ENCODE peak calls at places on chromosomes 12 and 14, in four cellular contexts. A is T-helper 22 cell, J is psoas muscle, Z is NCI-H1930. R is an unnamed sample.
A peak's percentile ranks its signal among the peaks of the same experiment; 100 is the strongest.

GRCh38 chr12:70186436-70186835 is 56.8 kb upstream of the CNOT2 start:
- DNase-seq in J (no peak), A (no peak), Z (no peak), R (peak; percentile 95)

GRCh38 chr12:110109037-110109836 is 14.9 kb upstream of the IFT81 start:
- DNase-seq in Z (no peak), A (no peak), J (peak; percentile 88), R (peak; percentile 25)

GRCh38 chr12:112107306-112107705 is 1.3 kb downstream of the NAA25 start:
- DNase-seq in A (no peak), J (no peak), Z (no peak), R (no peak)

GRCh38 chr12:127943481-127944210 is 323.3 kb upstream of the TMEM132C start:
- DNase-seq in Z (no peak), A (no peak), J (no peak), R (no peak)

GRCh38 chr12:49705479-49706267 is 1.5 kb downstream of the FMNL3 start:
- DNase-seq in J (peak; percentile 61), Z (no peak), A (no peak), R (peak; percentile 11)

GRCh38 chr14:99073401-99073800 is 198.6 kb downstream of the BCL11B start:
- DNase-seq in A (no peak), Z (no peak), J (no peak), R (no peak)

GRCh38 chr12:42327227-42327590 is 1.2 kb downstream of the PPHLN1 start:
- DNase-seq in J (no peak), Z (no peak), A (no peak), R (no peak)

GRCh38 chr14:70489579-70490175 is 37.7 kb downstream of the ADAM21 start:
- DNase-seq in J (no peak), Z (no peak), A (no peak), R (no peak)

GRCh38 chr12:6254491-6254890 is 54.3 kb downstream of the CD9 start:
- DNase-seq in J (no peak), A (no peak), Z (no peak), R (no peak)

GRCh38 chr12:132488127-132489077 is 1.5 kb upstream of the FBRSL1 start:
- DNase-seq in A (no peak), J (peak; percentile 57), Z (no peak), R (no peak)

GRCh38 chr12:104519190-104519857 is 62.6 kb downstream of the CHST11 start:
- DNase-seq in A (peak; percentile 54), J (no peak), Z (no peak), R (no peak)

GRCh38 chr12:28489256-28489655 is 299.0 kb downstream of the CCDC91 start:
- DNase-seq in J (no peak), A (no peak), Z (no peak), R (no peak)

GRCh38 chr14:24032727-24033418 is 18.9 kb upstream of the CARMIL3 start:
- DNase-seq in Z (no peak), A (no peak), J (peak; percentile 62), R (no peak)

GRCh38 chr14:105426416-105427130 is 6.9 kb downstream of the MTA1 start:
- DNase-seq in J (no peak), A (no peak), Z (no peak), R (no peak)

GRCh38 chr14:34030864-34031263 is 80.0 kb upstream of the EGLN3 start:
- DNase-seq in Z (no peak), A (no peak), J (peak; percentile 53), R (no peak)

GRCh38 chr12:77594386-77594785 is 236.3 kb upstream of the NAV3 start:
- DNase-seq in J (no peak), Z (no peak), A (no peak), R (no peak)

GRCh38 chr12:41293011-41293410 is 104.9 kb downstream of the PDZRN4 start:
- DNase-seq in J (no peak), A (no peak), Z (no peak), R (no peak)

GRCh38 chr14:68824207-68824516 is 31.3 kb upstream of the ZFP36L1 start:
- DNase-seq in Z (no peak), A (no peak), J (no peak), R (no peak)

GRCh38 chr12:85835810-85836715 is at the start of gene RASSF9:
- DNase-seq in Z (no peak), J (peak; percentile 84), A (no peak), R (no peak)

GRCh38 chr14:96567289-96567899 is 65.2 kb downstream of the PAPOLA start:
- DNase-seq in J (no peak), Z (no peak), A (no peak), R (peak; percentile 45)

GRCh38 chr14:73759183-73759713 is 45.1 kb upstream of the PNMA1 start:
- DNase-seq in A (peak; percentile 32), J (peak; percentile 90), Z (no peak), R (peak; percentile 31)

GRCh38 chr12:111074559-111074958 is 154.2 kb upstream of the MYL2 start:
- DNase-seq in J (no peak), Z (no peak), A (no peak), R (no peak)

GRCh38 chr14:67943947-67944346 is 124.4 kb downstream of the RAD51B start:
- DNase-seq in Z (peak; percentile 64), J (no peak), A (peak; percentile 16), R (peak; percentile 78)

GRCh38 chr12:58414398-58414871 is 473.1 kb downstream of the ATP23 start:
- DNase-seq in Z (no peak), J (no peak), A (no peak), R (no peak)

GRCh38 chr14:90193925-90194324 is 62.4 kb upstream of the PSMC1 start:
- DNase-seq in Z (no peak), A (no peak), J (no peak), R (peak; percentile 11)

GRCh38 chr14:33134975-33135374 is 196.3 kb downstream of the NPAS3 start:
- DNase-seq in Z (no peak), A (no peak), J (no peak), R (no peak)

GRCh38 chr12:108495054-108495453 is 20.0 kb upstream of the FICD start:
- DNase-seq in A (no peak), Z (no peak), J (no peak), R (no peak)

GRCh38 chr12:52080403-52081201 is 1.1 kb downstream of the SMIM41 start:
- DNase-seq in J (no peak), A (no peak), Z (no peak), R (no peak)

GRCh38 chr12:25130741-25131188 is 64.2 kb downstream of the DNAI7 start:
- DNase-seq in Z (peak; percentile 7), J (no peak), A (no peak), R (peak; percentile 62)

GRCh38 chr12:28040251-28040650 is 67.7 kb upstream of the PTHLH start:
- DNase-seq in A (no peak), J (no peak), Z (no peak), R (peak; percentile 2)

GRCh38 chr14:94542111-94542810 is 19.0 kb upstream of the SERPINA4 start:
- DNase-seq in J (no peak), Z (no peak), A (no peak), R (no peak)

GRCh38 chr12:130043685-130044421 is 118.4 kb upstream of the FZD10 start:
- DNase-seq in J (no peak), A (no peak), Z (no peak), R (no peak)